ENCODE peak calls at places on chromosome 11, in seven cellular contexts. Y, U, E, L, I, B and F are unnamed samples.
A peak's percentile ranks its signal among the peaks of the same experiment; 100 is the strongest.

GRCh38 chr11:66082936-66083698 is 13.0 kb downstream of the PACS1 start:
- DNase-seq in U (no peak), E (no peak), I (peak; percentile 48), Y (no peak), B (no peak), L (peak; percentile 78), F (no peak)

GRCh38 chr11:45646275-45646970 is 19.0 kb downstream of the CHST1 start:
- DNase-seq in I (no peak), Y (peak; percentile 7), B (no peak), E (no peak), U (peak; percentile 28), L (peak; percentile 51), F (no peak)

GRCh38 chr11:82003671-82004148 is 730.0 kb downstream of the FAM181B start:
- DNase-seq in I (no peak), E (no peak), B (no peak), Y (no peak), L (no peak), U (no peak), F (no peak)

GRCh38 chr11:108825381-108825780 is 160.5 kb downstream of the DDX10 start:
- DNase-seq in U (no peak), I (no peak), Y (no peak), L (no peak), E (no peak), B (no peak), F (no peak)

GRCh38 chr11:66971483-66971882 is 3.6 kb upstream of the C11orf86 start:
- DNase-seq in Y (no peak), I (no peak), L (no peak), E (no peak), U (no peak), B (no peak), F (no peak)

GRCh38 chr11:100930185-100930778 is 199.3 kb downstream of the PGR start:
- DNase-seq in Y (no peak), L (peak; percentile 6), U (peak; percentile 47), I (peak; percentile 46), E (peak; percentile 10), B (no peak), F (no peak)

GRCh38 chr11:20070459-20070858 is 89.8 kb downstream of the DBX1 start:
- DNase-seq in I (peak; percentile 15), U (no peak), L (no peak), Y (no peak), B (no peak), E (no peak), F (no peak)

GRCh38 chr11:27095050-27095449 is 54.4 kb downstream of the BBOX1 start:
- DNase-seq in U (no peak), Y (no peak), E (no peak), L (no peak), B (no peak), I (no peak), F (no peak)

GRCh38 chr11:34223021-34223813 is 117.8 kb downstream of the NAT10 start:
- DNase-seq in B (no peak), E (no peak), L (no peak), I (no peak), U (no peak), Y (no peak), F (no peak)

GRCh38 chr11:59923813-59924212 is 14.4 kb upstream of the OOSP1 start:
- DNase-seq in E (no peak), L (no peak), I (no peak), U (no peak), Y (no peak), B (no peak), F (no peak)

GRCh38 chr11:64760759-64761417 is 1.1 kb upstream of the PYGM start:
- DNase-seq in I (no peak), U (no peak), E (no peak), B (no peak), Y (no peak), L (peak; percentile 30), F (no peak)

GRCh38 chr11:64758330-64759079 is 1.3 kb downstream of the PYGM start:
- DNase-seq in E (no peak), Y (no peak), L (peak; percentile 30), B (no peak), I (no peak), U (no peak), F (no peak)

GRCh38 chr11:64759131-64759721 is 548 bp downstream of the PYGM start:
- DNase-seq in E (peak; percentile 44), Y (no peak), U (no peak), L (peak; percentile 48), B (no peak), I (peak; percentile 50), F (no peak)

GRCh38 chr11:64757549-64758329 is 2.0 kb downstream of the PYGM start:
- DNase-seq in U (no peak), I (no peak), E (no peak), B (no peak), Y (no peak), L (peak; percentile 29), F (no peak)

DNA sequence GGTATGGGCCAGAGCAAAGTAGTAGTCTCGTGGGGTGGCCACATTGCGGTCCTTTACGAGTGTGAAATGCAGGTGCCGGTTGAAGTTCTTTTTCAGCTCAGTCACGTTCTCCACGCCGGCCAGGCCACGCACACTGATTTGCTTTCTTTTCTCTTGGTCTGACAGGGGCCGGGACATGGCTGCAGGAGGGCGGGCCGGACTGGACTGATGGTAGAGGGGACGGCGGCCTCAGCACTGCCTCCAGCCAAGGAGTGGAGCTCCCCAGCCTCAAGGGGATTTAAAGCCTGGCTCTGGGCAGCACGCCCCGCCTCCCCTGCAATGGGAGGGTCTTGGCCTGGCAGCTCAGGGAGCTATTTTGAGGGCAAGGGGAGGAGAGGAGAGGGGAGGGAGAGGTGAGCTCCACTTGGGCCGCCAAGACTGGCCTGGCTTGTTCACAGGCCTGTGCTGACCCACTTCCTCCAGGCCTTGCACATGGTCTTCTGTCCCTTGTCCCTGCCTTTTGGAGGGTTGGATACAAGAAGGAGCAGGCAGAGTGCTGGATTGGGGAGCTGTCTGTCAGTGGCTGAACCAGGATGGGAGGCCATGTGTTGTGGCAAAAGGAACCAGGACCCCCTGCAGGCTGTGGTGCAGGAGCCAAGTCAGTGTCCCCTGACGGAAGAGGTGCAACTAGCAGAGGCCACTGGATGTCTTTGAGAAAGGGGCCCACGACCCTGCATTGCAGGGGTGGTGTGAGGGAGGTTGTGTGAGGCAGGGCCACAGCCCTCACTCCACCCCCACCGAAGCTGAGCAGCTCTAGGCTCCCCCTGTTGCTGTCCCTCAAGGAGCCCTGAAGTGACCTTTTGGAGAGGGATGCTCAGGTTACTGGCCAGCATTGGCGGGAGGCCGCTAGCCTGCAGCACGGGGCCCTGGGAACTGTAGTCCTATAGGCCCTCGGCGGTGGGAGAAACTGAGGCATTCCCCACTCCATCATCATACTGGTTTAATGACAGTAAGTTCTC is at the start of gene PYGM:
- DNase-seq in L (peak; percentile 60), U (no peak), B (no peak), I (no peak), Y (no peak), E (peak; percentile 44), F (peak; percentile 77)
- TF ChIP-seq SIN3A in L (no peak), U (no peak), B (no peak), I (no peak), Y (no peak), E (no peak), F (peak; percentile 75)

GRCh38 chr11:62105611-62106245 is 18.1 kb upstream of the INCENP start:
- DNase-seq in B (no peak), U (no peak), Y (no peak), I (no peak), E (no peak), L (no peak), F (no peak)

GRCh38 chr11:62104001-62104400 is 19.8 kb upstream of the INCENP start:
- DNase-seq in I (no peak), L (no peak), E (no peak), B (no peak), Y (no peak), U (no peak), F (no peak)

GRCh38 chr11:62104816-62105610 is 18.8 kb upstream of the INCENP start:
- DNase-seq in E (peak; percentile 44), Y (no peak), U (no peak), I (no peak), L (no peak), B (no peak), F (no peak)

GRCh38 chr11:62108971-62109391 is 14.8 kb upstream of the INCENP start:
- DNase-seq in E (no peak), B (no peak), I (no peak), Y (no peak), L (no peak), U (no peak), F (no peak)

DNA sequence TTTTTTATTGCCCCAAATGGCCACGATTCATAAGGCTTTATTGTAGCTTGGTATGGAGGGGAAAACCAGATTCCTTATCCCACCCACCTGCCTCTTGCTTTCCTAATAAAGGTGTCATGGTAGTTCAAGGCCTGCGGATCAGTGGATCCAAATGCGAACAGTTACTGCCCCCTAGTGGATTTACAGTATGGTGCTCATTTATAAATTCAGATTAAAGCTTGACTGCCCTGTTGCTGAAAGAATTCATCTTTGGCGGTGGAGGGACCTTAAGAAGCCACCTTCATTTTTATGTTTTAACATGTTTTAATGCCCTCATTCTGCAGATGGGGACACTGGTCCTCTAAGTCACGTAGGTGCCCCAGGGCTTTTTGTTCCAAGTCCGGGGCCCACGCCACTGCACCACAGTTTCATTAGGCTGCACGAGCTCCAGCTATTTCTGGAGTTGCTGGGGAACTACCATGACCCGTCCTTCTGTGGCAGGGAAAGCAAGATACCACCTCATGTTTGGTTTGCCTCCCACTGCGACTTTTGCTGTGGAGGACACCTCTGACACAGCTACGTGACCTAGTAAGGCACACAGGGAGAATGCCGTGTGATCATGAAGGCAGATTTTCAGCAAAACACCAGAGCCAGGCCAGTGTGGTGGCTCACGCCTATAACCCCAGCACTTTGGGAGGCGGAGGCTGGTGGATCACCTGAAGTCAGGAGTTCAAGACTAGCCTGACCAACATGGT is 15.6 kb upstream of the INCENP start:
- DNase-seq in U (peak; percentile 59), I (peak; percentile 65), E (peak; percentile 44), Y (peak; percentile 11), B (peak; percentile 52), L (peak; percentile 69), F (no peak)
- TF ChIP-seq SIN3A in U (no peak), I (no peak), E (no peak), Y (no peak), B (no peak), L (no peak), F (no peak)

DNA sequence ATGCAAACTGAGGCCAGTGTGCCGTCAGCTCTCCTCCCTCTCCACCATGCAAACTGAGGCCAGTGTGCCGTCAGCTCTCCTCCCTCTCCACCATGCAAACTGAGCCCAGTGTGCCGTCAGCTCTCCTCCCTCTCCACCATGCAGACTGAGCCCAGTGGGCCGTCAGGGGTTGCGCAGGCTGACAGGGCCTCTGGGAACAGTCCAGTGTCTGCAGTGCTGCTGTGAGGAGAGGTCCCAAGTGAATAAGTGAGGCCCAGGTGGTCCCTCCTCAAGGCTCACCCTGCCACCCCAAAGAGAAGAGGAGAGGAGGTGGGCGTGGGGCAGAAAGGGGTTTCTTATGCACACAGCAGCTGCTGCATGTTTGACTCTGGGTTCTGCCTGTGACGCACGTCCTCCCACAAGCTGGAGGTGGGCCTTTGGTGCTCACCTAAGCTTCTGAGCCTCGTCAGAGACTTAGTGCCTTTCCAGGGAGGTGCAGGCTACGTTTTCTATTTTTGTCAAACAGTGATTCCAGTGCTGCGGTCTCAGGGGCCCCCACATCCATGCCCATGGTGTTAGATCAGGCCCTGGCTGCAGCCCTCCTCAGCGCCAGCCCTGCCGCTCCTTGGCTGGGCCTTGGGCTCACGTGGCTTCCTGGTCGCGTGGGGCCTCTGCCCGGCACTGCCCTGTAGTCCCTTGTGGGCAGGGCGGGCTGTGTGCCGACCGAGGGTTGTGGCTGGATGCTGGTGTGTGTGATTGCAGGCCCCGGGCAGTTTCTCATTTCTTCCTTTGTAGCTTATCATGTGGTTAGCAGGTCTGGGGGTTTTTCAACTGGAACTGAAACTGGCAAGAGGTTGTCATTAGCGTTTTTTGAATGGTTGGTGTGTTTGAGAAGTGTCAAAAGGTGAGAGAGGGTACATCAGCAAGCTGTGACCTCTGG is 7.1 kb downstream of the TPCN2 start:
- DNase-seq in I (no peak), L (no peak), Y (peak; percentile 94), B (no peak), U (no peak), E (no peak), F (no peak)
- TF ChIP-seq SIN3A in I (no peak), L (no peak), Y (no peak), B (no peak), U (no peak), E (no peak), F (no peak)

GRCh38 chr11:8709002-8709672 is 26.5 kb downstream of the RPL27A start:
- DNase-seq in L (peak; percentile 87), Y (no peak), U (no peak), B (no peak), E (no peak), I (no peak), F (no peak)
- TF ChIP-seq SIN3A in L (no peak), Y (no peak), U (no peak), B (no peak), E (no peak), I (no peak), F (no peak)